ENCODE peak calls at places on chromosomes 4 and X, in ten cellular contexts. E, A, C, M, H, R, K, Y, O and J are unnamed samples.

GRCh38 chrX:97328853-97329252 is 445.1 kb downstream of the RPA4 start:
- DNase-seq in E (no peak), O (no peak), M (no peak), H (no peak), A (no peak), K (no peak), R (no peak), C (no peak), Y (no peak), J (no peak)

GRCh38 chr4:174198396-174199179 is 84.9 kb downstream of the FBXO8 start:
- DNase-seq in H (peak), C (peak), A (no peak), Y (no peak), R (no peak), M (peak), O (no peak), E (no peak), K (no peak), J (no peak)

GRCh38 chr4:16516796-16517413 is 290.6 kb upstream of the TAPT1 start:
- DNase-seq in Y (peak), M (no peak), O (no peak), R (peak), E (no peak), A (no peak), H (peak), C (no peak), K (no peak), J (no peak)

GRCh38 chr4:79865253-79865652 is 207.8 kb downstream of the ANTXR2 start:
- DNase-seq in K (no peak), Y (no peak), O (no peak), C (peak), H (peak), E (no peak), R (no peak), A (no peak), M (no peak), J (no peak)

GRCh38 chr4:64777286-64777685 is 368.0 kb upstream of the TECRL start:
- DNase-seq in O (no peak), A (no peak), M (no peak), Y (no peak), C (peak), H (no peak), R (no peak), K (peak), E (no peak), J (no peak)

GRCh38 chrX:132216283-132216682 is 3.0 kb downstream of the RAP2C start:
- DNase-seq in C (no peak), O (no peak), M (no peak), E (no peak), R (no peak), H (peak), Y (no peak), A (no peak), K (no peak), J (no peak)

GRCh38 chrX:116181300-116181699 is 10.8 kb downstream of the AGTR2 start:
- DNase-seq in H (no peak), C (no peak), M (no peak), O (no peak), K (no peak), E (no peak), Y (no peak), R (no peak), A (no peak), J (no peak)

GRCh38 chrX:74449937-74450330 is 28.6 kb downstream of the SLC16A2 start:
- DNase-seq in H (peak), C (peak), O (no peak), A (no peak), M (no peak), R (no peak), Y (no peak), E (no peak), K (peak), J (no peak)

GRCh38 chr4:104490096-104490769 is 4.5 kb downstream of the CXXC4 start:
- DNase-seq in H (no peak), A (no peak), E (no peak), R (no peak), Y (no peak), M (no peak), K (no peak), O (no peak), C (no peak), J (no peak)

GRCh38 chr4:81599646-81600231 is 128.0 kb upstream of the RASGEF1B start:
- DNase-seq in O (no peak), R (no peak), E (no peak), K (no peak), M (no peak), H (no peak), Y (no peak), C (no peak), A (no peak), J (no peak)

GRCh38 chrX:150880808-150881165 is 17.7 kb downstream of the CD99L2 start:
- DNase-seq in M (no peak), E (no peak), H (no peak), O (no peak), Y (no peak), A (no peak), R (no peak), K (no peak), C (no peak), J (peak)

GRCh38 chrX:127621780-127622179 is 430.4 kb downstream of the ACTRT1 start:
- DNase-seq in A (no peak), K (no peak), Y (no peak), R (no peak), H (no peak), C (no peak), E (no peak), O (no peak), M (no peak), J (no peak)

GRCh38 chr4:95641571-95641970 is 92.8 kb upstream of the UNC5C start:
- DNase-seq in O (no peak), R (no peak), C (no peak), M (no peak), Y (no peak), E (no peak), K (no peak), A (no peak), H (no peak), J (no peak)

GRCh38 chrX:123731987-123732678 is 719 bp downstream of the THOC2 start:
- DNase-seq in A (no peak), H (peak), E (peak), Y (peak), K (no peak), M (peak), R (peak), C (no peak), O (peak), J (peak)

GRCh38 chr4:127482049-127482448 is 150.7 kb upstream of the INTU start:
- DNase-seq in O (no peak), E (no peak), Y (no peak), C (no peak), R (no peak), K (no peak), M (no peak), H (no peak), A (no peak), J (no peak)

GRCh38 chr4:41120297-41121217 is 93.8 kb downstream of the APBB2 start:
- DNase-seq in C (peak), H (peak), R (no peak), K (no peak), Y (peak), A (no peak), O (no peak), E (no peak), M (peak), J (no peak)

GRCh38 chrX:14352511-14352910 is 176.8 kb upstream of the GLRA2 start:
- DNase-seq in C (no peak), H (no peak), A (no peak), M (no peak), E (no peak), Y (no peak), K (no peak), R (no peak), O (no peak), J (no peak)

GRCh38 chr4:7055111-7055989 is 12.2 kb downstream of the TADA2B start:
- DNase-seq in E (no peak), A (no peak), C (no peak), R (no peak), H (no peak), Y (peak), M (no peak), O (no peak), K (no peak), J (no peak)

GRCh38 chr4:153409412-153409811 is 56.7 kb upstream of the TMEM131L start:
- DNase-seq in C (peak), O (no peak), Y (no peak), H (peak), R (no peak), E (no peak), A (no peak), M (no peak), K (no peak), J (no peak)

GRCh38 chr4:39526810-39527295 is 386 bp downstream of the UGDH start:
- DNase-seq in C (no peak), E (no peak), M (no peak), Y (no peak), O (no peak), R (no peak), H (peak), A (no peak), K (no peak), J (no peak)

GRCh38 chrX:110561036-110561435 is 202.4 kb downstream of the RTL9 start:
- DNase-seq in O (no peak), C (no peak), M (no peak), Y (no peak), K (no peak), R (no peak), E (no peak), A (no peak), H (peak), J (no peak)

GRCh38 chr4:153191795-153192363 is 12.4 kb upstream of the TRIM2 start:
- DNase-seq in Y (no peak), H (no peak), A (no peak), E (no peak), M (no peak), K (no peak), C (no peak), O (no peak), R (no peak), J (no peak)

GRCh38 chr4:107519057-107519456 is 201.0 kb downstream of the PAPSS1 start:
- DNase-seq in C (peak), Y (peak), E (no peak), O (no peak), K (no peak), A (no peak), H (peak), R (no peak), M (peak), J (peak)

GRCh38 chr4:117096886-117097285 is 11.5 kb upstream of the TRAM1L1 start:
- DNase-seq in R (no peak), Y (no peak), A (no peak), E (no peak), K (no peak), H (no peak), M (no peak), C (no peak), O (no peak), J (no peak)

GRCh38 chr4:36349904-36350554 is 68.6 kb downstream of the DTHD1 start:
- DNase-seq in E (no peak), K (no peak), M (no peak), C (no peak), O (no peak), Y (no peak), H (no peak), A (no peak), R (no peak), J (no peak)

GRCh38 chrX:11757729-11758399 is at the start of gene MSL3:
- DNase-seq in Y (peak), C (peak), H (peak), O (no peak), R (peak), A (peak), M (peak), K (no peak), E (peak), J (no peak)

GRCh38 chr4:28788929-28789490 is 1928.4 kb downstream of the STIM2 start:
- DNase-seq in A (no peak), R (no peak), Y (no peak), E (no peak), O (no peak), H (no peak), K (no peak), C (peak), M (no peak), J (no peak)